ENCODE peak calls at places on chromosome 19, in nine cellular contexts. R is GDM1; Q is RPMI8226; G is RCC 7860; C is T-helper 2 cell; A is activated CD4-positive, alpha-beta T cell treated with anti-CD3 and anti-CD28 coated beads, Interleukin-2, amount 10 ng/mL, durations not matched to agents 7 days and 5 days; N is posterior cingulate gyrus; U is endothelial cell of umbilical vein; T is HTR-8/SVneo. J is an unnamed sample.

GRCh38 chr19:13026478-13026999 is 31.3 kb downstream of the NFIX start:
- DNase-seq in A (no peak), Q (no peak), N (no peak), G (peak), T (no peak), C (no peak), R (no peak), U (peak), J (no peak)

GRCh38 chr19:18326772-18327171 is 3.9 kb upstream of the LSM4 start:
- DNase-seq in C (no peak), U (no peak), N (no peak), T (no peak), G (no peak), A (no peak), Q (no peak), R (no peak), J (no peak)

GRCh38 chr19:56108447-56109195 is 12.5 kb downstream of the ZNF787 start:
- DNase-seq in C (no peak), T (no peak), Q (no peak), R (no peak), U (no peak), A (no peak), N (no peak), G (no peak), J (no peak)

GRCh38 chr19:48292798-48293197 is 22.9 kb downstream of the ZNF114 start:
- DNase-seq in G (peak), Q (no peak), C (no peak), A (no peak), R (no peak), U (no peak), N (no peak), T (no peak), J (no peak)

GRCh38 chr19:19457691-19458090 is 52.2 kb downstream of the GATAD2A start:
- DNase-seq in A (no peak), N (no peak), T (no peak), C (no peak), G (no peak), U (no peak), R (no peak), Q (no peak), J (no peak)

GRCh38 chr19:3366104-3366760 is at the start of gene NFIC:
- DNase-seq in U (peak), C (no peak), N (peak), R (peak), T (peak), Q (peak), A (no peak), G (peak), J (peak)

GRCh38 chr19:31675187-31675913 is 326.1 kb upstream of the TSHZ3 start:
- DNase-seq in T (peak), G (peak), U (no peak), Q (peak), R (no peak), C (no peak), N (no peak), A (no peak), J (no peak)

GRCh38 chr19:45254044-45254531 is 3.0 kb downstream of the MARK4 start:
- DNase-seq in Q (no peak), N (no peak), R (no peak), T (no peak), A (peak), G (no peak), U (no peak), C (no peak), J (no peak)

GRCh38 chr19:52670046-52670445 is 31.9 kb upstream of the ZNF83 start:
- DNase-seq in R (no peak), C (no peak), Q (no peak), T (no peak), A (no peak), G (no peak), N (no peak), U (no peak), J (no peak)